ENCODE peak calls at places on chromosomes 4 and X, in four cellular contexts. G is HepG2, C is SK-N-SH, R is GM12878. T is an unnamed sample.

GRCh38 chr4:150305995-150306394 is 227.8 kb downstream of the DCLK2 start:
- DNase-seq in C (no peak), R (no peak), G (no peak), T (no peak)

GRCh38 chr4:86356831-86357230 is 3.0 kb downstream of the MAPK10 start:
- DNase-seq in G (no peak), C (no peak), R (no peak), T (no peak)

GRCh38 chrX:42673411-42673810 is 104.6 kb downstream of the PPP1R2C start:
- DNase-seq in R (no peak), C (no peak), G (no peak), T (no peak)

GRCh38 chrX:22975786-22976185 is 24.0 kb upstream of the DDX53 start:
- DNase-seq in G (no peak), R (no peak), C (no peak), T (no peak)

GRCh38 chr4:3384771-3385701 is 56.7 kb upstream of the HGFAC start:
- DNase-seq in G (peak), R (no peak), C (no peak), T (no peak)

GRCh38 chr4:99821918-99822503 is 5.4 kb downstream of the DAPP1 start:
- DNase-seq in G (no peak), C (no peak), R (peak), T (no peak)

GRCh38 chrX:119802546-119802945 is 11.1 kb upstream of the RPL39 start:
- DNase-seq in G (no peak), R (no peak), C (no peak), T (no peak)

GRCh38 chr4:14726441-14727405 is 275.6 kb upstream of the CPEB2 start:
- DNase-seq in C (no peak), G (no peak), R (no peak), T (no peak)

GRCh38 chrX:28472926-28473325 is 114.3 kb upstream of the IL1RAPL1 start:
- DNase-seq in C (no peak), G (no peak), R (no peak), T (no peak)

GRCh38 chr4:119024102-119024501 is 111.5 kb upstream of the MYOZ2 start:
- DNase-seq in G (no peak), C (no peak), R (no peak), T (no peak)

GRCh38 chr4:119210760-119211159 is 1.8 kb upstream of the USP53 start:
- DNase-seq in C (no peak), R (no peak), G (no peak), T (no peak)

GRCh38 chr4:14835708-14836107 is 166.6 kb upstream of the CPEB2 start:
- DNase-seq in G (no peak), R (no peak), C (no peak), T (no peak)

GRCh38 chr4:123786955-123787354 is 390.4 kb downstream of the SPRY1 start:
- DNase-seq in G (no peak), C (no peak), R (no peak), T (no peak)

GRCh38 chr4:26701095-26701494 is 117.2 kb downstream of the TBC1D19 start:
- DNase-seq in C (no peak), G (no peak), R (no peak), T (no peak)

GRCh38 chr4:64857815-64858214 is 448.6 kb upstream of the TECRL start:
- DNase-seq in R (no peak), C (no peak), G (no peak), T (no peak)

GRCh38 chrX:20333672-20334071 is 67.0 kb upstream of the RPS6KA3 start:
- DNase-seq in R (no peak), C (no peak), G (no peak), T (no peak)

GRCh38 chr4:182207806-182208483 is 35.3 kb upstream of the TENM3 start:
- DNase-seq in G (no peak), C (no peak), R (no peak), T (no peak)

GRCh38 chr4:3518941-3519340 is 13.3 kb downstream of the LRPAP1 start:
- DNase-seq in R (no peak), G (no peak), C (no peak), T (no peak)

GRCh38 chr4:102638621-102639020 is 122.1 kb downstream of the MANBA start:
- DNase-seq in R (no peak), C (no peak), G (no peak), T (no peak)

GRCh38 chr4:127783026-127783769 is 1.1 kb downstream of the HSPA4L start:
- DNase-seq in G (peak), R (no peak), C (peak), T (peak)

GRCh38 chr4:121951570-121952110 is at the start of gene TRPC3:
- DNase-seq in R (no peak), C (peak), G (no peak), T (peak)

GRCh38 chr4:54661686-54662085 is 3.9 kb downstream of the KIT start:
- DNase-seq in G (no peak), C (no peak), R (no peak), T (no peak)

GRCh38 chrX:25002658-25003015 is 13.1 kb downstream of the ARX start:
- DNase-seq in C (no peak), R (no peak), G (no peak), T (no peak)

GRCh38 chr4:149836546-149836945 is 20.9 kb upstream of the IQCM start:
- DNase-seq in C (no peak), R (no peak), G (no peak), T (no peak)

GRCh38 chrX:23374291-23374690 is 39.6 kb downstream of the PTCHD1 start:
- DNase-seq in R (no peak), G (no peak), C (no peak), T (no peak)

GRCh38 chrX:49171752-49172279 is at the start of gene PLP2:
- DNase-seq in R (no peak), G (no peak), C (peak), T (peak)

GRCh38 chr4:2047781-2048581 is 11.1 kb upstream of the NAT8L start:
- DNase-seq in G (no peak), C (no peak), R (no peak), T (no peak)

GRCh38 chr4:136741468-136741867 is 790.8 kb downstream of the PCDH18 start:
- DNase-seq in C (no peak), G (no peak), R (no peak), T (no peak)

GRCh38 chr4:170423137-170423536 is 333.4 kb upstream of the AADAT start:
- DNase-seq in R (no peak), G (no peak), C (no peak), T (no peak)

GRCh38 chrX:348461-349117 is 30.0 kb upstream of the GTPBP6 start:
- DNase-seq in G (no peak), C (no peak), R (no peak), T (no peak)

GRCh38 chr4:181504846-181505374 is 738.3 kb upstream of the TENM3 start:
- DNase-seq in C (no peak), R (no peak), G (no peak), T (no peak)

GRCh38 chrX:123313486-123313885 is 129.4 kb downstream of the GRIA3 start:
- DNase-seq in C (no peak), G (no peak), R (no peak), T (no peak)

GRCh38 chr4:170990989-170991589 is 822.1 kb upstream of the GALNTL6 start:
- DNase-seq in R (no peak), G (peak), C (peak), T (no peak)

GRCh38 chr4:30718021-30718888 is 1.9 kb upstream of the PCDH7 start:
- DNase-seq in C (peak), R (no peak), G (no peak), T (no peak)

GRCh38 chr4:30716671-30717207 is 3.4 kb upstream of the PCDH7 start:
- DNase-seq in C (no peak), R (no peak), G (no peak), T (no peak)

GRCh38 chr4:30717208-30718020 is 2.8 kb upstream of the PCDH7 start:
- DNase-seq in R (no peak), C (peak), G (no peak), T (no peak)

GRCh38 chr4:30714408-30715031 is 5.6 kb upstream of the PCDH7 start:
- DNase-seq in R (no peak), C (peak), G (peak), T (peak)

GRCh38 chr4:30716158-30716557 is 4.0 kb upstream of the PCDH7 start:
- DNase-seq in G (peak), R (no peak), C (peak), T (no peak)
- H3K27ac ChIP-seq in G (no peak), R (no peak), C (no peak), T (no peak)

GRCh38 chr4:88985088-88985779 is 71.8 kb downstream of the FAM13A start:
- DNase-seq in G (no peak), C (no peak), R (no peak), T (no peak)
- TF ChIP-seq NFIC in G (no peak), C (no peak), R (no peak), T (no peak)

DNA sequence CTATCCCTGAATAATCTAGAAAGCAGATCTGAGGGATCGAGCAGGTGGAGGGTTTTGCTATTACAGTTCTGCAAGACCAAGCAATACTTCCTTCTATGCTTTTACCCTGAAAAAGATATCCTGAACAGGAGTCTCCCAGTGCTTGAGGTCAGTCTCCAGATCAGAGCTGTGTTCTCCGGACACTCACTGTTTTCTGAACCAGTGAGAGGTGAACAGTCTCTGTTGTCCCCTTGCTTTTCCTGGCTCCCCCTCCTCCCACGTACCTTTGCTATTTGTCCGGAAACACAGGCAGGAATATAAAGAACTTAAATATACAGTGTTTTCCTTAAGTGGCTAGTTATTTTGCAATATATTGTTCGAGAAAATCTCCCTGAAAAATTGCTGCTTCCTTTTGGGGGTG is 116.6 kb downstream of the ATXN3L start:
- DNase-seq in C (no peak), G (no peak), R (no peak), T (no peak)
- H3K27ac ChIP-seq in C (no peak), G (no peak), R (no peak), T (no peak)

DNA sequence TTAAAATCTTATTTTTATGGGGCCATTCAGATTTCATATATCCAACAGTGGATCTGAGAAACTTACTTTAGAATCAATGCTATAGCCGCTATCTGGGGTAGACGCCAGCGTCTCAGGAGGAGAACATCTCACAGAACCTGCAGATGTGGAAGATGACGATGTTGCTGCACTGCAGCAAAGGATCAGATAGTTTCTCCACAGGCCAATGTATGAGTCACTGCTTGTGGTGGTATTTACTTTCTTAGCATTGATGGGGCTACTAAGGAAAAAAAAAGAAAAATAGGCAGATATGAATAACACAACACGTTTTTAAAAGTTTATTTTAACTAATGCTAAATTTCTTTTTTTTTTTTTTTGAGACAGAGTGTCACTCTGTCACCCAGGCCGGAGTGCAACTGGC is 85.9 kb downstream of the ZAR1 start:
- DNase-seq in R (no peak), C (no peak), G (no peak), T (no peak)
- TF ChIP-seq NFIC in R (no peak), C (no peak), G (no peak), T (no peak)

DNA sequence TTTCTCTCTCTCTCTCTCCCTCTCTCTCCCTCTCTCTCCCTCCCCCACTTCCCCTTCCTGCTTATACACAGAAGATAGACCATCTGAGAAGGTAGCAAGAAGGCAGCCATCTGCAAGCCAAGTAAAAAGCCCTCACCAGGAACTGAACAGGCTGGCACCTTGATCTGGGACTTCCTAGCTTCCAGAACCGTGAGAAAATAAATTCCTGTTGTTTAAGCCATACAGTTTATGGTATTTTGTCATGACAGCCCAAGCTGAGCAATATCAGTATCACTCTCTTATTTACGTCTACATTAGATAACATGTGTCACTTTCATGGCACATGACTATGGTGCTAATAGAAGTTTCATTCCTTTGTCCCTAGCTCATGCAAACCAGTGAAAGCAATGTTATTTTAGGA is 581.1 kb downstream of the INPP4B start:
- DNase-seq in G (no peak), R (no peak), C (no peak), T (no peak)
- H3K27ac ChIP-seq in G (no peak), R (no peak), C (no peak), T (no peak)

GRCh38 chr4:153451931-153452660 is 14.1 kb upstream of the TMEM131L start:
- DNase-seq in R (no peak), C (no peak), G (no peak), T (no peak)
- TF ChIP-seq NFIC in R (no peak), C (no peak), G (no peak), T (no peak)

GRCh38 chrX:109537324-109537665 is 651 bp downstream of the NXT2 start:
- DNase-seq in C (no peak), R (no peak), G (peak), T (no peak)
- H3K27ac ChIP-seq in C (peak), R (peak), G (peak), T (peak)

GRCh38 chrX:96590403-96590802 is 94.2 kb upstream of the DIAPH2 start:
- DNase-seq in R (no peak), G (no peak), C (no peak), T (no peak)

DNA sequence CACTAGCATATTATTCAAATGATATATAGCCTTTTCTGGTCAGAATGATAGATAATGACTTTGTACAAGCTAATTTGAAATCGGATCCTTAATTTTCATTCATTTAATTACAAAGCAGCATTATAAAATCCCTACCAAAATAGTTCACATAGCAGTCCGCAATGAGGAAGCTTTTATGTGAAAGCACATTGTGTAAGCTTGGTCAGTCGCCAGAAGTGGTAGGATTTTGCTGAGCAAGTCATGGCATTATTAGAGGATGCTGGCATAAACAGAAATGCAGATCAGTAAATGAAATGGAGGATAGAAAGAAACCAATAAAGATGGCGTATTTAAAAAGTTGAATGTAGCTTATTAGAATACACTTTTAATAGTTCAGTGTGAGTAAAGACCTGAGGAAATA is 93.2 kb upstream of the DIAPH2 start:
- DNase-seq in R (no peak), G (no peak), C (no peak), T (no peak)
- TF ChIP-seq NFIC in R (no peak), G (no peak), C (no peak), T (no peak)

GRCh38 chr4:38050560-38051350 is 90.6 kb downstream of the PTTG2 start:
- DNase-seq in C (no peak), G (no peak), R (no peak), T (no peak)

GRCh38 chr4:38060829-38061431 is 100.7 kb downstream of the PTTG2 start:
- DNase-seq in G (no peak), C (peak), R (no peak), T (no peak)

GRCh38 chr4:38056024-38056685 is 96.0 kb downstream of the PTTG2 start:
- DNase-seq in R (no peak), G (no peak), C (no peak), T (no peak)

GRCh38 chr4:38058186-38058585 is 98.0 kb downstream of the PTTG2 start:
- DNase-seq in G (no peak), R (no peak), C (peak), T (no peak)

DNA sequence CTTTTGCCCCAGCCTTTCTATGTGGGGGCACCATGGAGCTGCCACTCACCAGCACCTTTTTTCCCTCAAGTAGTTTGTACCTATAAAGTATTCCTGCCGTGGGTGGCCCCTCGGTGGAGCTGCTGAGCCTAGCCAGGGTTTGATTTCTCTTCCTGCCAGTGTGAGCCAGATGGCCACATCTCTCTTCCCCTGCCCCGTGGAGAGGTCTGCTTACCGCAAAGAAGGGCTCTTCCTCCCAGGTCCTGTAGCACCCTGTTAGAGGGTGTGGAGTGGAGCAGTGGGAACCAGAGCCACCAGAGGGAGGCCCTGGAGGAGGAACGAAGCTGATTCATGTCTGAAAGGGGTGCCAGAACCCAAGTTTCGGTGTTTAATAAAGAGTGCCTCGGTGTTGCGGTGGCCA is 95.4 kb downstream of the PTTG2 start:
- DNase-seq in G (no peak), R (no peak), C (peak), T (no peak)
- H3K27ac ChIP-seq in G (no peak), R (no peak), C (no peak), T (no peak)

T was measured in K562.